ENCODE peak calls at places on chromosomes 13 and 19, in six cellular contexts. T is GM06990; E is A549; G is tibial nerve; A is naive thymus-derived CD4-positive, alpha-beta T cell; W is BJ. Y is an unnamed sample.

GRCh38 chr13:26295812-26296211 is 41.9 kb downstream of the CDK8 start:
- DNase-seq in T (no peak), E (no peak), G (no peak), A (no peak), W (no peak), Y (no peak)

GRCh38 chr13:49226613-49227012 is 6.5 kb downstream of the MLNR start:
- DNase-seq in T (no peak), E (no peak), G (no peak), A (no peak), W (no peak), Y (no peak)

GRCh38 chr13:41137951-41138350 is 5.3 kb upstream of the KBTBD6 start:
- DNase-seq in T (no peak), E (peak), G (no peak), A (no peak), W (no peak), Y (no peak)

GRCh38 chr19:10516671-10517286 is 468 bp downstream of the S1PR5 start:
- DNase-seq in T (no peak), E (no peak), G (no peak), A (no peak), W (no peak), Y (no peak)

GRCh38 chr19:33429891-33430673 is 56.6 kb downstream of the CEBPG start:
- DNase-seq in T (no peak), E (no peak), G (no peak), A (no peak), W (no peak), Y (no peak)

GRCh38 chr19:294819-295686 is 3.9 kb upstream of the PLPP2 start:
- DNase-seq in T (no peak), E (peak), G (no peak), A (peak), W (no peak), Y (no peak)

GRCh38 chr19:42540071-42540553 is 11.8 kb upstream of the CEACAM1 start:
- DNase-seq in T (no peak), E (no peak), G (no peak), A (peak), W (no peak), Y (no peak)

GRCh38 chr13:45870232-45870631 is 18.7 kb upstream of the SIAH3 start:
- DNase-seq in T (no peak), E (no peak), G (no peak), A (no peak), W (no peak), Y (no peak)

GRCh38 chr19:55210120-55210493 is 806 bp upstream of the PTPRH start:
- DNase-seq in T (no peak), E (peak), G (no peak), A (no peak), W (peak), Y (no peak)

GRCh38 chr19:48000846-48001245 is 6.4 kb downstream of the ELSPBP1 start:
- DNase-seq in T (no peak), E (no peak), G (no peak), A (no peak), W (no peak), Y (no peak)

GRCh38 chr19:4909172-4909896 is at the start of gene UHRF1:
- DNase-seq in T (peak), E (peak), G (no peak), A (peak), W (no peak), Y (no peak)

GRCh38 chr13:75196112-75196855 is 285.7 kb downstream of the TBC1D4 start:
- DNase-seq in T (no peak), E (no peak), G (no peak), A (no peak), W (no peak), Y (no peak)

GRCh38 chr19:7211191-7211988 is 82.8 kb downstream of the INSR start:
- DNase-seq in T (no peak), E (no peak), G (no peak), A (no peak), W (no peak), Y (no peak)

GRCh38 chr13:96551540-96551939 is 442.7 kb downstream of the OXGR1 start:
- DNase-seq in T (no peak), E (no peak), G (no peak), A (no peak), W (no peak), Y (no peak)

GRCh38 chr19:15330801-15331418 is 1.4 kb downstream of the BRD4 start:
- DNase-seq in T (no peak), E (peak), G (no peak), A (peak), W (peak), Y (no peak)

GRCh38 chr13:95438297-95438696 is 114.2 kb upstream of the CLDN10 start:
- DNase-seq in T (no peak), E (no peak), G (no peak), A (no peak), W (no peak), Y (no peak)

GRCh38 chr19:31338069-31338767 is 11.0 kb downstream of the TSHZ3 start:
- DNase-seq in T (no peak), E (peak), G (no peak), A (no peak), W (no peak), Y (peak)

GRCh38 chr13:112761701-112762689 is 72.2 kb downstream of the ATP11A start:
- DNase-seq in T (no peak), E (no peak), G (no peak), A (no peak), W (no peak), Y (no peak)

GRCh38 chr13:109810761-109811510 is 24.6 kb upstream of the IRS2 start:
- DNase-seq in T (no peak), E (no peak), G (no peak), A (no peak), W (no peak), Y (no peak)

GRCh38 chr13:30870049-30870884 is 35.8 kb upstream of the MEDAG start:
- DNase-seq in T (peak), E (peak), G (peak), A (peak), W (peak), Y (peak)

GRCh38 chr19:11142528-11143171 is 12.9 kb downstream of the SPC24 start:
- DNase-seq in T (no peak), E (peak), G (peak), A (no peak), W (peak), Y (peak)

GRCh38 chr19:53892981-53893325 is 11.0 kb downstream of the PRKCG start:
- DNase-seq in T (no peak), E (peak), G (no peak), A (no peak), W (no peak), Y (no peak)

GRCh38 chr19:9945319-9945966 is 9.1 kb upstream of the OLFM2 start:
- DNase-seq in T (no peak), E (peak), G (peak), A (no peak), W (peak), Y (peak)

GRCh38 chr13:52809310-52809769 is 39.1 kb downstream of the PCDH8 start:
- DNase-seq in T (peak), E (peak), G (no peak), A (peak), W (no peak), Y (no peak)

GRCh38 chr19:38519168-38519567 is 85.7 kb downstream of the RYR1 start:
- DNase-seq in T (no peak), E (no peak), G (no peak), A (no peak), W (no peak), Y (no peak)

GRCh38 chr13:23979361-23980159 is 82.3 kb upstream of the C1QTNF9B start:
- DNase-seq in T (peak), E (peak), G (peak), A (peak), W (peak), Y (no peak)

GRCh38 chr13:44903596-44903995 is 85.7 kb downstream of the NUFIP1 start:
- DNase-seq in T (no peak), E (no peak), G (peak), A (no peak), W (peak), Y (peak)

GRCh38 chr19:48171584-48172170 is 1.2 kb downstream of the ZSWIM9 start:
- DNase-seq in T (no peak), E (no peak), G (no peak), A (no peak), W (no peak), Y (no peak)

GRCh38 chr19:18430417-18431144 is 7.4 kb downstream of the ISYNA1 start:
- DNase-seq in T (no peak), E (no peak), G (no peak), A (no peak), W (no peak), Y (no peak)

DNA sequence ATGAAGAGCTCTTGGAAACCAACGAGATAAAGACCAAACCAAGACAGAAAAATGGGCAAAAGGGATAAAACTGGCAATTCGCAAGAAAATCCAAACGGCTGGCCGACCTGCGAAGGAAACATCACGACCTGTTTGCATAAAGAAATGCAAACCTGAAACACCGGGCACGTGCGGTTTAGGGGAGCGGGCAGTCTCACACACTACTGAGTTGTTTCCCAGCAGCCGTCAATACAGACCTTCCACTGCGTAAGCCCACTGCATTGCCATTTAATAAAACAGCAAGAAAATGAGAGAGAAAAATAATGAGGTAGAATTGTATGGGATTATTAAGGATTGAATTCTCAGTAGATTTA is 644 bp upstream of the PEG3 start:
- DNase-seq in T (no peak), E (no peak), G (no peak), A (no peak), W (no peak), Y (no peak)
- H3K4me3 ChIP-seq in T (no peak), E (no peak), G (no peak), A (no peak), W (no peak), Y (peak)

GRCh38 chr19:46992699-46993535 is 26.7 kb upstream of the NPAS1 start:
- DNase-seq in T (no peak), E (no peak), G (no peak), A (no peak), W (no peak), Y (no peak)
- H3K4me3 ChIP-seq in T (no peak), E (no peak), G (no peak), A (no peak), W (no peak), Y (no peak)

GRCh38 chr19:50327461-50328256 is 1.5 kb downstream of the KCNC3 start:
- DNase-seq in T (no peak), E (no peak), G (no peak), A (no peak), W (no peak), Y (no peak)

GRCh38 chr19:50330365-50331078 is 1.3 kb upstream of the KCNC3 start:
- DNase-seq in T (peak), E (peak), G (peak), A (peak), W (no peak), Y (no peak)

GRCh38 chr19:50329146-50329925 is at the start of gene KCNC3:
- DNase-seq in T (peak), E (peak), G (peak), A (peak), W (peak), Y (peak)

GRCh38 chr19:50327013-50327412 is 2.2 kb downstream of the KCNC3 start:
- DNase-seq in T (no peak), E (no peak), G (no peak), A (no peak), W (no peak), Y (no peak)

GRCh38 chr19:50328257-50329145 is 676 bp downstream of the KCNC3 start:
- DNase-seq in T (peak), E (peak), G (no peak), A (peak), W (no peak), Y (no peak)
- H3K4me3 ChIP-seq in T (peak), E (peak), G (peak), A (no peak), W (peak), Y (peak)

GRCh38 chr19:50912102-50912599 is 956 bp upstream of the KLK4 start:
- DNase-seq in T (no peak), E (no peak), G (no peak), A (no peak), W (no peak), Y (no peak)
- H3K4me3 ChIP-seq in T (no peak), E (peak), G (no peak), A (no peak), W (no peak), Y (no peak)

DNA sequence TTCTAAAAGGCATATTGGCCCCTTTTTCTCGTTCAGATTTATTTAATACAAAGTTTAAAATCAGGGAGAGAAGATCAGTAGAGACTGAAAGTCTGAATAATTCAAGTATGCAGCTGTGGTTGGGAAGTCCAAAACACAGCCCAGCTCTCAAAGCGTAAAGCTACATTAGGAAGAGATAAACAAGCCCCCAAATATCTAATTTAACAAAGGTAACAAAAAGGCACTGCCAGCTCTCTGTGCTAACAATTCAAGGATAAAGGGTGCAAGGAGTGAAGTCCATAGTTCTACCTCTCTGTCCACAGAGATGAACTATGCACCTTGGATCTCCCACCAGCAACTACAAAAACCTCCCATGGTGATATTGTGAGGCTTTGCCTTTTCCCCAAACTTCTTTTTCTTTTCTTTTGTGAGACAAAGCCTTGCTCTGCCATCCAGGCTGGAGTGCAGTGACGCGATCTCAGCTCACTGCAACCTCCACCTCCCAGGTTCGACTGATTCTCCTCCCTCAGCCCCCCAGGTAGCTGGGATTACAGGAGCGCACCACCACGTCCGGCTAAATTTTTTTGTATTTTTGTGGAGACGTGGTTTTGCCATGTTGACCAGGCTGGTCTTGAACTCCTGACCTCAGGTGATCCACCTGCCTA is 104.4 kb downstream of the LHFPL6 start:
- DNase-seq in T (no peak), E (no peak), G (no peak), A (no peak), W (no peak), Y (no peak)
- H3K4me3 ChIP-seq in T (no peak), E (no peak), G (no peak), A (no peak), W (no peak), Y (no peak)

GRCh38 chr19:1855828-1856255 is 7.5 kb downstream of the KLF16 start:
- DNase-seq in T (no peak), E (no peak), G (no peak), A (no peak), W (no peak), Y (no peak)
- H3K4me3 ChIP-seq in T (peak), E (peak), G (peak), A (peak), W (peak), Y (peak)

DNA sequence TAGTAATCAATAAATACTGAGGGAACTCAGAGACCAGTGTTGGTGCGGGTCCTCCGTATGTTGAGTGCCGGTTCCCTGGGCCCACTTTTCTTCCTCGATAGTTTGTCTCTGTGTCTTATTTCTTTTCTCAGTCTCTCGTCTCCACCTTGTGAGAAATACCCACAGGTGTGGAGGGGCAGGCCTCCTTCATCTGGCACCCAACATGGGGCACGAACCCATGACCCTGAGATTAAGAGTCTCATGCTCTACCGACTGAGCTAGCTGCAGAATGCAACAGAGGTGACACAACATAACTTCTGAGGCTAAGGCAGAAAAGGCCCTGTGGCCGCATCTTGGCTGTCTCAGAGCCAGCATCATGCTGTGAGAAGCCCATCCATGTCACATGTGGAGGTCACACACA is 5.3 kb upstream of the ZNF613 start:
- DNase-seq in T (no peak), E (no peak), G (no peak), A (no peak), W (no peak), Y (no peak)
- H3K4me3 ChIP-seq in T (no peak), E (no peak), G (no peak), A (peak), W (no peak), Y (no peak)

GRCh38 chr19:45364696-45365095 is 5.7 kb downstream of the ERCC2 start:
- DNase-seq in T (no peak), E (no peak), G (no peak), A (no peak), W (no peak), Y (no peak)

GRCh38 chr19:45370410-45371204 is at the start of gene ERCC2:
- DNase-seq in T (peak), E (peak), G (peak), A (peak), W (peak), Y (peak)

GRCh38 chr19:45363861-45364459 is 6.4 kb downstream of the ERCC2 start:
- DNase-seq in T (no peak), E (no peak), G (no peak), A (no peak), W (no peak), Y (no peak)

GRCh38 chr19:45368127-45368526 is 2.2 kb downstream of the ERCC2 start:
- DNase-seq in T (no peak), E (no peak), G (no peak), A (no peak), W (no peak), Y (no peak)

GRCh38 chr19:45368737-45369340 is 1.5 kb downstream of the ERCC2 start:
- DNase-seq in T (no peak), E (no peak), G (no peak), A (no peak), W (no peak), Y (no peak)
- H3K4me3 ChIP-seq in T (no peak), E (no peak), G (no peak), A (no peak), W (no peak), Y (no peak)

Y was measured in ascending aorta.